ENCODE peak calls at places on chromosomes 12 and 14, in ten cellular contexts. P is bronchial epithelial cell; V is fibroblast of mammary gland; H is lung; S is CD4-positive, alpha-beta T cell; O is HFFc6; J is PC-9; F is lower leg skin; C is AG10803; D is B cell. Z is an unnamed sample.

GRCh38 chr14:96203116-96203515 is 1.5 kb upstream of the BDKRB2 start:
- DNase-seq in F (no peak), V (no peak), S (no peak), O (no peak), D (no peak), P (no peak), J (no peak), H (no peak), C (no peak), Z (no peak)

GRCh38 chr14:64708148-64709004 is 4.2 kb downstream of the PLEKHG3 start:
- DNase-seq in H (no peak), D (peak; percentile 60), V (peak; percentile 9), S (no peak), O (no peak), J (peak; percentile 66), C (no peak), P (peak; percentile 90), F (peak; percentile 85), Z (no peak)

GRCh38 chr12:114662512-114663177 is 21.3 kb downstream of the TBX3 start:
- DNase-seq in F (peak; percentile 97), S (peak; percentile 69), P (peak; percentile 88), C (peak; percentile 80), D (peak; percentile 65), V (peak; percentile 90), O (peak; percentile 95), H (peak; percentile 74), J (peak; percentile 60), Z (peak; percentile 82)

GRCh38 chr12:26723379-26724308 is 109.3 kb downstream of the ITPR2 start:
- DNase-seq in O (peak; percentile 60), H (no peak), P (peak; percentile 49), C (peak; percentile 58), D (no peak), V (no peak), F (no peak), J (peak; percentile 47), S (no peak), Z (no peak)

GRCh38 chr12:39503445-39503844 is 60.5 kb upstream of the KIF21A start:
- DNase-seq in S (no peak), F (no peak), V (peak; percentile 71), C (peak; percentile 2), J (peak; percentile 71), D (no peak), H (no peak), O (no peak), P (peak; percentile 85), Z (no peak)

GRCh38 chr12:114692558-114693531 is 8.9 kb upstream of the TBX3 start:
- DNase-seq in J (no peak), D (peak; percentile 23), H (no peak), O (no peak), P (no peak), F (no peak), C (peak; percentile 40), S (no peak), V (no peak), Z (no peak)

GRCh38 chr14:46840971-46841729 is 189.6 kb upstream of the RPL10L start:
- DNase-seq in O (no peak), V (no peak), F (no peak), S (no peak), D (no peak), H (no peak), P (peak; percentile 2), C (no peak), J (no peak), Z (no peak)

GRCh38 chr12:48814313-48815280 is 3.7 kb upstream of the CACNB3 start:
- DNase-seq in O (peak; percentile 69), S (peak; percentile 73), V (peak; percentile 75), H (peak; percentile 84), P (peak; percentile 54), D (peak; percentile 94), J (peak; percentile 46), C (peak; percentile 73), F (peak; percentile 97), Z (peak; percentile 86)

GRCh38 chr12:50589650-50590435 is 85.1 kb downstream of the DIP2B start:
- DNase-seq in H (no peak), J (no peak), F (no peak), V (peak; percentile 70), O (peak; percentile 93), P (peak; percentile 79), D (no peak), S (no peak), C (peak; percentile 80), Z (peak; percentile 54)

GRCh38 chr12:52058631-52059324 is 7.5 kb downstream of the NR4A1 start:
- DNase-seq in H (no peak), S (no peak), O (no peak), C (no peak), V (no peak), D (no peak), P (no peak), F (no peak), J (no peak), Z (no peak)

GRCh38 chr12:102958073-102958829 is 777 bp downstream of the ASCL1 start:
- DNase-seq in H (no peak), S (no peak), D (peak; percentile 65), P (no peak), C (peak; percentile 33), V (peak; percentile 22), O (no peak), F (no peak), J (no peak), Z (peak; percentile 44)

GRCh38 chr14:39102265-39102968 is 618 bp downstream of the SEC23A start:
- DNase-seq in P (peak; percentile 24), C (no peak), V (peak; percentile 72), D (peak; percentile 17), S (no peak), O (peak; percentile 18), J (no peak), F (no peak), H (no peak), Z (peak; percentile 8)

GRCh38 chr12:87136330-87136976 is 880.3 kb upstream of the MGAT4C start:
- DNase-seq in V (peak; percentile 53), H (no peak), O (no peak), F (no peak), S (no peak), D (no peak), P (peak; percentile 57), C (peak; percentile 26), J (peak; percentile 36), Z (no peak)

GRCh38 chr14:72646861-72647528 is 246.9 kb downstream of the DPF3 start:
- DNase-seq in J (no peak), F (no peak), P (no peak), D (no peak), V (peak; percentile 88), H (no peak), O (no peak), C (peak; percentile 35), S (no peak), Z (no peak)

GRCh38 chr12:112199136-112199535 is 73.8 kb downstream of the TRAFD1 start:
- DNase-seq in D (no peak), O (no peak), J (no peak), V (peak; percentile 9), P (no peak), F (no peak), S (no peak), C (no peak), H (no peak), Z (no peak)

GRCh38 chr14:61620130-61620946 is 75.0 kb upstream of the HIF1A start:
- DNase-seq in S (no peak), C (peak; percentile 98), O (peak; percentile 48), D (no peak), P (peak; percentile 61), H (no peak), F (no peak), J (no peak), V (peak; percentile 99), Z (peak; percentile 74)

GRCh38 chr12:13534645-13535398 is 338.3 kb downstream of the EMP1 start:
- DNase-seq in S (no peak), J (no peak), H (peak; percentile 61), O (peak; percentile 3), F (peak; percentile 92), C (peak; percentile 40), D (no peak), P (peak; percentile 32), V (peak; percentile 62), Z (peak; percentile 70)

GRCh38 chr12:123105427-123105826 is 45.5 kb downstream of the PITPNM2 start:
- DNase-seq in S (no peak), D (no peak), V (no peak), C (no peak), O (no peak), J (peak; percentile 70), P (no peak), H (no peak), F (no peak), Z (no peak)

GRCh38 chr12:95630496-95630895 is 79.2 kb upstream of the USP44 start:
- DNase-seq in V (no peak), P (no peak), H (no peak), C (no peak), S (no peak), F (no peak), D (no peak), O (no peak), J (no peak), Z (no peak)

GRCh38 chr14:22613091-22613695 is 15.1 kb downstream of the ABHD4 start:
- DNase-seq in H (no peak), J (peak; percentile 39), S (no peak), P (no peak), F (no peak), D (no peak), C (peak; percentile 36), O (no peak), V (no peak), Z (no peak)
- TF ChIP-seq CTCF in H (no peak), J (peak; percentile 29), S (no peak), P (peak; percentile 13), F (no peak), D (no peak), C (peak; percentile 47), O (peak; percentile 62), V (no peak), Z (no peak)

GRCh38 chr14:56482306-56482705 is 97.3 kb upstream of the TMEM260 start:
- DNase-seq in P (peak; percentile 13), H (no peak), D (no peak), V (peak; percentile 17), J (no peak), C (no peak), O (no peak), F (no peak), S (no peak), Z (peak; percentile 27)
- TF ChIP-seq CTCF in P (peak; percentile 17), H (no peak), D (no peak), V (peak; percentile 20), J (peak; percentile 18), C (no peak), O (peak; percentile 46), F (no peak), S (no peak), Z (peak; percentile 31)

DNA sequence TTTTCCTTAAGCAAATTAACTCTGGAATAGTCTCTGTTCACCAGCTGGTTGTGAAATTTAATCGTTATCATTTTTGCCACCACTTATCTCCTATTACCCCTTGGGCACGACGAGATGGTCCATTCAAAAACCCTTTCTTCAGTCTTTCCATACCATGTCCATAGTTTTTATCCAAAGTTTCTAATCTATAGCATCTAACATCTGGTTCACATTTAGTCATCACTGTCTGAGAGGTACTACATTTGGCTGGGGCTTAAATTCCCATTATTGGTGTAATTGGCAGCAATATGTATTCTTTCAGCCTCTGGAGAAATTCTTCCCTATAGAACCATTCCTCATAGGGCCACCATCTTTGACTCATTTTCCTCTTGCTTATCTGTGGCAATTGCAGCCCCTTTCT is 163.5 kb downstream of the CCER1 start:
- DNase-seq in V (no peak), S (no peak), D (no peak), J (no peak), F (no peak), O (no peak), H (no peak), P (no peak), C (no peak), Z (no peak)
- TF ChIP-seq CTCF in V (no peak), S (no peak), D (no peak), J (no peak), F (no peak), O (no peak), H (no peak), P (no peak), C (no peak), Z (no peak)

GRCh38 chr12:99267038-99267437 is 380.5 kb upstream of the GARIN6 start:
- DNase-seq in O (no peak), S (no peak), J (no peak), D (no peak), C (no peak), H (no peak), F (no peak), P (no peak), V (no peak), Z (no peak)
- TF ChIP-seq CTCF in O (no peak), S (no peak), J (no peak), D (no peak), C (no peak), H (no peak), F (no peak), P (no peak), V (no peak), Z (no peak)